ENCODE peak calls at places on chromosomes 5 and 9, in four cellular contexts. P, U, L and J are unnamed samples.

GRCh38 chr5:10645146-10645545 is 81.3 kb downstream of the ANKRD33B start:
- DNase-seq in L (no peak), U (peak), P (no peak), J (no peak)

GRCh38 chr5:153084476-153084875 is 406.0 kb upstream of the GRIA1 start:
- DNase-seq in U (no peak), L (no peak), P (no peak), J (no peak)

GRCh38 chr5:52554297-52554696 is 233.4 kb upstream of the ITGA1 start:
- DNase-seq in L (no peak), U (no peak), P (no peak), J (no peak)

GRCh38 chr5:77986261-77986660 is 210.1 kb upstream of the TBCA start:
- DNase-seq in P (no peak), U (no peak), L (no peak), J (no peak)

GRCh38 chr5:167947312-167947711 is 344.1 kb upstream of the WWC1 start:
- DNase-seq in U (no peak), P (no peak), L (peak), J (no peak)

GRCh38 chr5:134053840-134054338 is 49.1 kb upstream of the VDAC1 start:
- DNase-seq in U (no peak), L (no peak), P (no peak), J (no peak)

GRCh38 chr5:29516224-29516623 is 1677.3 kb upstream of the CDH6 start:
- DNase-seq in L (no peak), P (no peak), U (no peak), J (no peak)

GRCh38 chr5:138466058-138466899 is 1.0 kb downstream of the EGR1 start:
- DNase-seq in U (peak), L (no peak), P (peak), J (no peak)

GRCh38 chr5:160199410-160199911 is 29.8 kb upstream of the FABP6 start:
- DNase-seq in P (peak), L (peak), U (peak), J (peak)
- TF ChIP-seq POLR2A in P (no peak), L (no peak), U (no peak), J (no peak)

DNA sequence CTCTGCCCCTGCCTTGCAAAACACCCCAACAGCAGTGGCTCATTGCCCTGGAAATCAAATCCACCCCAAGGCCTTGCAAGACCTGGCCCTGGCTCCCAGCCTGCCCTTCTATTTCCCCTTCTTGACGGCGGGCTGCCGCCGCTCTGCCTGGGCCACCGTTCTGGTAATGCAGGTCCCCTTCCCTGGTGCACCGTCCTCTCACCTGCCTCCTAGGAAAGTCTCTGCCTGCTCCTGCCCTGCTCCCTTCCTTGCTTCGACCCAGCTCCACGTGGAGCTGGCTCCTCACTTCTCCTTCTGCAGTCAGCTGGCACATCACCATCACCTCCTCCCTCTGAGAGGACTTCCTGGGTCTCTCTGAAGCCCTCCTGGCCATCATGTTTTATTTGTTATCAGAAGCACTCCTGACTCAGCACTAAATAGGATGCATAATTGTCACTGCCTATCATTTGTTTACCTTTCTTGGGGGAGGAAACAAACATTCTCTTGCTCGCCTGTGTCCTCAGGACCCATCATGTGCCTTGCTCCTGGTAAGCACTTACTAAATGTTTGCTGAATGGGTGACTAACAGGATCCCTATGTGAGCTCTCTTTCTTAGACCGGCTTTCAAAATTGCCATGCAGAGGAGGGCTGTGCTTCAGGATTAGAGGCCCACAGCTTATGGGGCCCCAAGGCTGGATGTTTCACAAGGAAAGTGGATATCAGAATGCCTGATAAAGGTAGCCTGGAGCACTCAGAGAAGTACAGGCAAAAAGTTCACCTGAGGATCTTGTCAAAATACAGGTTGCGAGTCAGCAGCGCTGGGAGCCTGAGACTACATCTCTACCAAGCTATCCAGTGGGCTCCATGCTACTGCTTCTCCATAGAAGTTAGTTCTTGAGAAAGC is 19.6 kb upstream of the C5orf47 start:
- DNase-seq in P (no peak), L (no peak), U (no peak), J (no peak)
- TF ChIP-seq POLR2A in P (no peak), L (no peak), U (no peak), J (no peak)

GRCh38 chr5:59588922-59589321 is 304.6 kb downstream of the PDE4D start:
- DNase-seq in P (no peak), L (no peak), U (no peak), J (no peak)
- TF ChIP-seq POLR2A in P (no peak), L (no peak), U (no peak), J (no peak)

DNA sequence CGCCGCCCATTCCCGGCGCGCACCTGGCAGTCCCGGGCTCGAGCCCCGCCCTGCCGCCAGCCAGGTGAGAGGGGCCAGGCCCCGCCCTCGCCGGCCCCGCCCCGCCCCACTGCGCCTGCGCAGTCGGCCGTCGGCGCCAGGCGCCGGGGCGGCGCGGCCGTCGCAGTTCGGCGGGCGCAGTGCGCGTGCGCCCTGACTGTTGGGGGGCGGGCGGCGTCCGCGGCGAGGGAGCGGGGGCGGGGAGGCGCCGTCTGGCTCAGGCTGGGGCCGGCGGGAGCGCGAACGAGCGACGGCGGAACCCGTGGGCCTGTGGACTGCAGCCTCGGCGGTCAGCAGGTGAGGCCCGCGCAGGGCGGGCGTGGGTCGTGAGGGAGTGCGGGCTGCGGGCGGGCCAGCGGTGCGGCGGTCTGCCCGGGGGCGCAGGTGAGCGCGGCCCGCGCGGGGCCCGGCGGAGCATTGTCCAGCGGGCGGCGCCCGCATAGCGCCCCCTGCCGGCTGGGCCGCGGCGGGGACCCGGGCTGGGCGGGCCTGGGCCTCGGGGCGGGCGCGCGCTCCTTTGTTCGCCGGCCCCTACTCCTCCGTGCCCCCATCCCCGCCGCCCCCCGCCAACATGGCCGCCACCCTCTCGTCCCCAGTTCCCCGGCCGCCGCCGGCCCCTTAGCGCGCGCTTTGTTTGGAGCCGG is at the start of gene SPIN1:
- DNase-seq in U (peak), L (peak), P (peak), J (peak)
- TF ChIP-seq POLR2A in U (no peak), L (no peak), P (peak), J (no peak)

DNA sequence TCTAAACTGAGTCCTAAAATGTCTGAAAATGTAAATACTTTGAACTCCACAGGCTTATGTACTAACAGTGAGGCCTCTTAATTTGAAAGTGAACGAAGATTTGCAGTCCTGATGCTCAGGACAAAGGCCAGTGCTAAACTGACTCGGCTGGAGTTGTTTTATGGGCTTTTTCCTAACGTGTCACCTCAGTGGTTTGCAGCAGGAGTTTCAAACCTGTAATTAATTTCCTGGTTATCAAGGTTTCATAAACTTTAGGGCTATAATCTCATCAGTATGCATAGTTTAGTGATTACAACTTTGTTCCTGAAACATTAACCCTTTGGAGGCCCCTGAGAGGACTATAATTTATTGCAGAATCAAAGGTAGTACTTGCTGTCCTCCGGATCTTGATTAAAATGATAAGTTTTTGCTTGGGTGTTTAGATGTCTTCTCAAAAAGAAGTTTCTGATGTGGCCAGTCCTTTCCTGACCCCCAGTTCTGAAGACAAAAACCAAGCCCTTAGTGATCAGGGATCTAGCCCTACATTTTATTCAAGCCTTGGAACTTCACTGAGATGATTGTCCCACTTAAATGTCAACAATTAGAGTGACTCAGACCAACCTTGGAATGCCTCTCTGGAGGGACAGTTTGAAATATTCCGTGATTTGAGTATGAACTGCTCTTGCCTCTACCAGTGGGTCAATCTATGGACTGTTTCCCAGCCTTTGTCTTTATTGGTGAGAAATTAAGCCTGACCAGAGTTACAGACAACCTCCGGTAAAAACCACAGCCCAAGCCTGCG is 11.1 kb upstream of the S100Z start:
- DNase-seq in L (no peak), U (no peak), P (no peak), J (no peak)
- TF ChIP-seq POLR2A in L (no peak), U (no peak), P (no peak), J (no peak)

GRCh38 chr9:35760651-35761050 is 6.6 kb upstream of the MSMP start:
- DNase-seq in L (no peak), U (no peak), P (no peak), J (no peak)
- TF ChIP-seq POLR2A in L (no peak), U (no peak), P (no peak), J (no peak)

DNA sequence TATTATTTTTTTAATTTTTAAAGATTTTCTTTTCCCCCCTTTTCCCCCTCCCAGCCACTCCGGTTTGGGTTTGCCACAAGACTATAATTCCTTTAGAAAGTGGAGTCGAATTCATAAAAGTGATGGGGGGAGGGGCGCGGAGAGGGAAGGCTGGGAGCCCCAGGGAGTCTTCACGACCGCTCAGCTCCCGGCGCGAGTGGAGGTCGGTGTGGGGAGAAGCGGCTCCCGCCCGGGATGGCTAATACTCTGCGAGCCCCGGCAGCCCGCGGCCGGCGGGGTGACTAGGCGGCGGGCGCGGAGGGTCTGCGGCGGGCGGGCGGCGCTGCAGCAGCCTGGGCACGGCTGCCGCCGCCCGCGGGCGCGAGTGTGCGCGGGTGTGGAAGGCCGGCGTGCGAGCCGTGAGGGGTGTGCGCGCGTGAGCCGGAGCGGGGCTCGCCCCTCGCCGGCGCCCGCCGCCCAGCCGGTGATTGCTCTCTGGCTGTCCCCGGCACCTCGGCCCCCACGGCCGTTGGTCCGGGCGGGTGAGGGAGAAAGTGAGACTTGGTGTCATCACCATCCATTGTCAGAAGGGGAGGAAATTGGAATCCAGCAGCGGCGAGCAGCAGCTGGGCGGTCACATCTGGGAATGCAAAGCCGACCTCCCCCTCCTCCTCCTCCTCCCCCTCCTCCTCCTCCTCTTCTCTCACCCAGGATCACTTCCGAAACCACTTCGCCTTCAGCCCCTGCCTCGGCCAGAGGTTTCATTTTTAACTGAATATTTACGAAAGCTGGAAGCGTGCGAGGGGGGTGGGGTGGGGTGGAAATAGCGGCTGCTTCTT is at the start of gene PARP8:
- DNase-seq in U (peak), L (peak), P (peak), J (peak)
- TF ChIP-seq POLR2A in U (no peak), L (no peak), P (peak), J (no peak)

GRCh38 chr5:130096488-130096887 is 192.2 kb downstream of the CHSY3 start:
- DNase-seq in L (no peak), P (no peak), U (no peak), J (no peak)
- TF ChIP-seq POLR2A in L (no peak), P (no peak), U (no peak), J (no peak)

GRCh38 chr5:69416699-69417098 is 1.8 kb downstream of the MARVELD2 start:
- DNase-seq in L (no peak), P (no peak), U (no peak), J (no peak)

GRCh38 chr5:69415584-69415958 is 655 bp downstream of the MARVELD2 start:
- DNase-seq in L (no peak), U (peak), P (no peak), J (no peak)

GRCh38 chr5:69416180-69416579 is 1.3 kb downstream of the MARVELD2 start:
- DNase-seq in P (no peak), U (no peak), L (no peak), J (no peak)

GRCh38 chr5:69418559-69418958 is 3.6 kb downstream of the MARVELD2 start:
- DNase-seq in U (no peak), L (no peak), P (no peak), J (no peak)

GRCh38 chr5:69414885-69415583 is at the start of gene MARVELD2:
- DNase-seq in U (peak), P (peak), L (peak), J (no peak)
- TF ChIP-seq POLR2A in U (no peak), P (no peak), L (no peak), J (no peak)

GRCh38 chr5:75623846-75624245 is 12.6 kb downstream of the ANKDD1B start:
- DNase-seq in U (no peak), L (no peak), P (no peak), J (no peak)
- TF ChIP-seq POLR2A in U (no peak), L (no peak), P (no peak), J (no peak)